ENCODE peak calls at places on chromosomes 16 and 17, in four cellular contexts. G is HepG2, F is GM12878, U is K562. J is an unnamed sample.

GRCh38 chr17:79917902-79918484 is 78.8 kb upstream of the CBX4 start:
- DNase-seq in U (no peak), G (no peak), F (no peak), J (no peak)

GRCh38 chr17:49069585-49070273 is 62.8 kb upstream of the B4GALNT2 start:
- DNase-seq in F (no peak), U (no peak), G (no peak), J (no peak)

GRCh38 chr16:29816694-29817441 is 916 bp downstream of the PAGR1 start:
- DNase-seq in G (peak), F (no peak), U (peak), J (peak)

GRCh38 chr16:13036600-13036999 is 135.2 kb downstream of the SHISA9 start:
- DNase-seq in F (no peak), U (peak), G (peak), J (no peak)

GRCh38 chr17:81031571-81032550 is 3.1 kb upstream of the BAIAP2 start:
- DNase-seq in F (no peak), G (no peak), U (no peak), J (no peak)

GRCh38 chr17:48025904-48026502 is 11.6 kb downstream of the COPZ2 start:
- DNase-seq in U (no peak), F (no peak), G (no peak), J (no peak)

GRCh38 chr17:12566281-12567002 is 99.2 kb upstream of the MYOCD start:
- DNase-seq in F (no peak), G (no peak), U (no peak), J (no peak)

GRCh38 chr17:58084317-58084981 is 1.2 kb downstream of the DYNLL2 start:
- DNase-seq in U (peak), F (peak), G (peak), J (no peak)

GRCh38 chr17:15492186-15492585 is 24.8 kb upstream of the CDRT4 start:
- DNase-seq in F (no peak), G (no peak), U (no peak), J (no peak)

GRCh38 chr16:68383858-68384257 is 64.5 kb downstream of the SMPD3 start:
- DNase-seq in G (no peak), U (no peak), F (no peak), J (no peak)

GRCh38 chr17:14156689-14157088 is 80.0 kb downstream of the CDRT15 start:
- DNase-seq in U (no peak), F (no peak), G (peak), J (no peak)

GRCh38 chr16:83983491-83983890 is 15.4 kb downstream of the NECAB2 start:
- DNase-seq in F (no peak), G (no peak), U (no peak), J (no peak)

GRCh38 chr17:78797691-78798585 is 15.9 kb upstream of the CYTH1 start:
- DNase-seq in F (no peak), U (no peak), G (no peak), J (no peak)

GRCh38 chr17:63240106-63240505 is 206.0 kb downstream of the CYB561 start:
- DNase-seq in G (no peak), F (no peak), U (no peak), J (no peak)

GRCh38 chr17:78669975-78670518 is 92.9 kb upstream of the DNAH17 start:
- DNase-seq in F (no peak), G (no peak), U (no peak), J (no peak)

GRCh38 chr17:74217036-74217725 is 3.8 kb downstream of the TTYH2 start:
- DNase-seq in F (no peak), G (no peak), U (no peak), J (no peak)

GRCh38 chr16:70257391-70257790 is 5.7 kb upstream of the EXOSC6 start:
- DNase-seq in U (no peak), F (no peak), G (no peak), J (peak)

GRCh38 chr17:20226814-20227482 is 217.8 kb downstream of the SPECC1 start:
- DNase-seq in G (peak), F (no peak), U (peak), J (peak)

GRCh38 chr16:52404546-52404945 is 142.4 kb downstream of the TOX3 start:
- DNase-seq in U (no peak), G (no peak), F (no peak), J (no peak)

GRCh38 chr17:5438716-5439445 is at the start of gene C1QBP:
- DNase-seq in G (peak), U (peak), F (peak), J (peak)

GRCh38 chr17:8122391-8122922 is 1.4 kb downstream of the HES7 start:
- DNase-seq in U (no peak), G (no peak), F (no peak), J (no peak)

GRCh38 chr17:2950846-2951245 is 112.6 kb downstream of the OR1D5 start:
- DNase-seq in U (no peak), F (no peak), G (no peak), J (no peak)

GRCh38 chr17:80292557-80292956 is 31.9 kb downstream of the RNF213 start:
- DNase-seq in F (no peak), U (no peak), G (no peak), J (no peak)

GRCh38 chr17:10217916-10218315 is 19.5 kb upstream of the GAS7 start:
- DNase-seq in U (no peak), F (peak), G (no peak), J (no peak)

GRCh38 chr17:81480140-81480917 is 32.3 kb downstream of the ACTG1 start:
- DNase-seq in F (no peak), G (no peak), U (peak), J (no peak)

GRCh38 chr16:74626741-74627416 is 20.0 kb upstream of the GLG1 start:
- DNase-seq in U (no peak), G (no peak), F (no peak), J (no peak)

GRCh38 chr16:4771646-4772045 is 4.7 kb upstream of the ZNF500 start:
- DNase-seq in F (no peak), G (no peak), U (no peak), J (no peak)

GRCh38 chr16:4766875-4767628 is at the start of gene ZNF500:
- DNase-seq in U (peak), F (peak), G (peak), J (peak)

GRCh38 chr16:4767872-4768548 is 1.0 kb upstream of the ZNF500 start:
- DNase-seq in U (peak), G (no peak), F (peak), J (no peak)

GRCh38 chr16:4769306-4769638 is 2.3 kb upstream of the ZNF500 start:
- DNase-seq in G (no peak), F (no peak), U (no peak), J (no peak)

GRCh38 chr16:4768549-4769305 is 1.8 kb upstream of the ZNF500 start:
- DNase-seq in G (peak), F (peak), U (peak), J (peak)
- TF ChIP-seq FOXK2 in G (peak), F (no peak), U (peak), J (no peak)

GRCh38 chr16:50261160-50261706 is 5.1 kb upstream of the ADCY7 start:
- DNase-seq in U (no peak), F (no peak), G (no peak), J (no peak)
- TF ChIP-seq TARDBP in U (no peak), F (no peak), G (no peak), J (no peak)

DNA sequence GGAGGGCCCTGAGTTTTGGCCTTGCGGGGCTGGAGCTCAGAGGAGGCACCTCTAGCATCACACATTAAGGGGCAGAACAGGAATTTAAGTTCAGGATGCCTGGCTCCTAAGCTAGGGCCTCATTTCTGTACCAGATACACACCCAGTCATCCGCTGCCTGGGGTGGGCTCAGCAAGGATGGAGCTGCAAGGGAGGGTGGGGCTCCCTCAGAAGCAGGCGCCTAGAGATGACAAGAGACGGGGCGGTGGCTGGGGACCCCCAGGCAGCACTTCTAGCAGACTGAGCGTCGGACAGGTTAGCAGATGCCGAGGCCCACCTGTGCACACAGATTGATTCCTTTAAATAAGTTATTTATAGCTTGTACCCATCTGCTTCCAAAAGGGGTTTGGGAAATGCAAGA is 47.5 kb upstream of the CBFA2T3 start:
- DNase-seq in F (no peak), U (no peak), G (no peak), J (no peak)
- TF ChIP-seq BHLHE40 in F (no peak), U (no peak), G (no peak), J (no peak)

GRCh38 chr16:50964491-50964890 is 186.6 kb downstream of the SALL1 start:
- DNase-seq in U (no peak), G (no peak), F (no peak), J (no peak)

GRCh38 chr16:50955311-50955710 is 195.8 kb downstream of the SALL1 start:
- DNase-seq in F (no peak), G (no peak), U (no peak), J (no peak)

GRCh38 chr16:50956637-50957036 is 194.4 kb downstream of the SALL1 start:
- DNase-seq in G (no peak), U (no peak), F (no peak), J (no peak)

GRCh38 chr16:50961944-50962343 is 189.1 kb downstream of the SALL1 start:
- DNase-seq in G (no peak), U (no peak), F (no peak), J (no peak)

DNA sequence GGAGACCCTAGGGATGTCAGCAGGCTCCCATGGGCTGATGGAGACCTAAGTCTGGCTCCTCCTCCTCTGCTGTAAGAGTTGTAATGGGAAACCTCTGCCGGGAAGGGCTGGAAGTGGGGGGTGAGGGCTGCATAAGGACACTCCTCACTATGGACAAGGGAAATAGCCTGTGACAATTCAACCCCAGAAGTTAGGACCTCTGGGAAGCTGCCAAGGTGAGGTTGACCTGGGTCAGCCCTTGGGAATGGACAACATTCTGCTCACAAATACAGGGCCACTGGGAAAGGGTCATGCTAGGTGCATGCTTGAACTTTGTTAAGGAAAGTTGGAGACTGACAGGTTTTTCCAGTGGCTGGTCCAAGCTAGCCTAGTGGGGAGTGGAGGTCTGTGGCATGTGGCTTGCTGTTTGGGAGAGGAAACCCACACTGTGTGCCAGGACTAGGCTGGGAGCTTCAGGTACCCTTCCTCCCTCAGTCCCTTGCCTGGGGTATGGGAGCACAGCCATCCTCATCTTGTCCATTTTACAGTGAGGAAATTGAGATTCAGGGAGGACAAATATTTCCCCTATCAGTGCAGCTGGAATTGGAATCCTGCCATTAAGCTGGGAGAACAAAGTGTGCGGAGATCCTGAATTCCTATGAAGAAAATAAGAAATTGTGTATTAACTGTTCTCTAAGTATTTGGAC is 190.4 kb downstream of the SALL1 start:
- DNase-seq in U (no peak), F (no peak), G (no peak), J (peak)
- TF ChIP-seq FOXK2 in U (no peak), F (no peak), G (no peak), J (no peak)

GRCh38 chr17:64328875-64329405 is 61.7 kb downstream of the PECAM1 start:
- DNase-seq in G (no peak), U (no peak), F (no peak), J (no peak)
- TF ChIP-seq TARDBP in G (no peak), U (no peak), F (no peak), J (no peak)

GRCh38 chr16:81975637-81976036 is 35.6 kb downstream of the SDR42E1 start:
- DNase-seq in G (no peak), F (no peak), U (no peak), J (no peak)
- TF ChIP-seq BHLHE40 in G (no peak), F (no peak), U (no peak), J (no peak)

DNA sequence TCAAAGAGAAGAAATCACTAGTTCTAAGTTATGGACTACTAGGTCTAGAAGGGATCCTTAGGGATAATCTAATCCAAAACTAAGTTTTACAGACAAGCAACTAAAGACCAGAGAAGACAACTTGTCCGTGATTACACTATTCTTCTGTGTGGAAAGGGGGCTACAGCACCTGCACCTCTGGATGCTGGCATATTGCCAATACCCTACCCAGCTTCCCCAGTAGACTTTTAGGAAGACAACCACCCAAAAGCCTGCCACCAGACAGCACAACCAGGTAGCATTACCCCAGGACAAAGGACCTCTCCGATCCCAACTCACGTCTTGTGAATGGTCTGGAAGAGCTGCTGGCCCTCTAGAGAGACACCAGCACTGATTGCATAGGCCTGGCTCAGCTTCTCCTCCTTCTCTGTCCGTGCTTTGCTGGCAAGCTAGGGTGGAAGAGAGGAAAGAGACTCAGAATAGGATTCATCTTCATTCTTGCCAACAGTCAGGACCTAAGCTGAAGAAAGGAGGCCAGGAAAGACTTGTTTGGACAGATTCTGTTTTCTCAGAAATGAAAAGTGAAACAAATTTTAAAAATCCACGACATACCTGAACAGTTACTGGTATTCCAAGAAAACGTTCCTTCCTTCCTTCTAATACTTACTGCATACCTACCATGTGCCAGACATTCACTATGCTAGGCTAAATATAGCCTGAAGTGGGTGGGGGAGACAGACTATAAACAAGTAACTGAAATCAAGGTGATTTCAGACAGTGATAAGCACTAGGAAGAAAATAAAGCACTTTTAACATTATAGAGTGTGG is 25.3 kb upstream of the TMEM101 start:
- DNase-seq in U (no peak), G (no peak), F (no peak), J (no peak)
- TF ChIP-seq FOXK2 in U (no peak), G (no peak), F (no peak), J (no peak)

GRCh38 chr16:88938933-88939813 is 37.8 kb downstream of the CBFA2T3 start:
- DNase-seq in G (no peak), U (no peak), F (no peak), J (no peak)
- TF ChIP-seq TARDBP in G (no peak), U (no peak), F (no peak), J (no peak)

J was measured in HEK293T.